ENCODE peak calls at places on chromosome 11, in five cellular contexts. J is endodermal cell, T is adipocyte, S is PC-3, Y is colonic mucosa. G is an unnamed sample.

GRCh38 chr11:118415739-118416068 is 14.3 kb downstream of the ATP5MG start:
- DNase-seq in J (peak; percentile 85), T (peak; percentile 92), S (peak; percentile 97), Y (peak; percentile 53), G (peak; percentile 94)

GRCh38 chr11:3237119-3237518 is 4.9 kb upstream of the MRGPRE start:
- DNase-seq in Y (no peak), J (no peak), T (no peak), S (no peak), G (no peak)

GRCh38 chr11:1942541-1943260 is 4.4 kb upstream of the MRPL23 start:
- DNase-seq in J (no peak), S (no peak), T (no peak), Y (no peak), G (no peak)

GRCh38 chr11:79482800-79483199 is 42.0 kb upstream of the TENM4 start:
- DNase-seq in J (no peak), S (no peak), T (no peak), Y (no peak), G (no peak)

GRCh38 chr11:6468712-6469495 is 4.8 kb downstream of the TRIM3 start:
- DNase-seq in T (peak; percentile 59), J (peak; percentile 98), S (peak; percentile 31), Y (peak; percentile 91), G (peak; percentile 43)

GRCh38 chr11:125165111-125165663 is 636 bp downstream of the PKNOX2 start:
- DNase-seq in Y (no peak), J (peak; percentile 84), T (peak; percentile 58), S (peak; percentile 19), G (peak; percentile 29)

GRCh38 chr11:1771700-1772099 is 8.0 kb upstream of the CTSD start:
- DNase-seq in J (peak; percentile 38), T (peak; percentile 79), S (no peak), Y (no peak), G (peak; percentile 38)

GRCh38 chr11:119974051-119974450 is 163.9 kb downstream of the TRIM29 start:
- DNase-seq in J (no peak), Y (no peak), S (no peak), T (no peak), G (no peak)

GRCh38 chr11:77158041-77158695 is 30.1 kb downstream of the MYO7A start:
- DNase-seq in T (no peak), S (no peak), J (no peak), Y (no peak), G (no peak)

GRCh38 chr11:125772834-125773505 is 5.7 kb downstream of the PATE2 start:
- DNase-seq in Y (no peak), T (peak; percentile 21), J (no peak), S (no peak), G (peak; percentile 100)

GRCh38 chr11:7143908-7144307 is 55.1 kb downstream of the RBMXL2 start:
- DNase-seq in J (no peak), T (peak; percentile 51), Y (no peak), S (peak; percentile 56), G (no peak)

GRCh38 chr11:89355649-89356048 is 135.5 kb downstream of the NOX4 start:
- DNase-seq in J (no peak), Y (no peak), S (no peak), T (no peak), G (no peak)

GRCh38 chr11:115887316-115887715 is 383.1 kb upstream of the CADM1 start:
- DNase-seq in J (no peak), Y (no peak), T (no peak), S (no peak), G (no peak)

GRCh38 chr11:126391970-126392637 is 36.6 kb downstream of the ST3GAL4 start:
- DNase-seq in T (no peak), J (peak; percentile 72), S (no peak), Y (no peak), G (no peak)

GRCh38 chr11:106021181-106021966 is 666 bp downstream of the MSANTD4 start:
- DNase-seq in J (no peak), S (peak; percentile 59), T (peak; percentile 91), Y (no peak), G (no peak)

GRCh38 chr11:110349109-110349996 is 52.9 kb upstream of the RDX start:
- DNase-seq in T (no peak), Y (no peak), S (no peak), J (no peak), G (peak; percentile 52)

GRCh38 chr11:96045622-96046456 is 121.9 kb upstream of the MTMR2 start:
- DNase-seq in Y (no peak), T (peak; percentile 82), J (peak; percentile 86), S (no peak), G (peak; percentile 84)

GRCh38 chr11:32065865-32066264 is 25.0 kb upstream of the RCN1 start:
- DNase-seq in S (no peak), T (no peak), J (no peak), Y (no peak), G (no peak)

GRCh38 chr11:76637491-76638266 is 32.9 kb downstream of the LRRC32 start:
- DNase-seq in Y (no peak), S (no peak), J (peak; percentile 35), T (no peak), G (no peak)

GRCh38 chr11:8699903-8700302 is 17.3 kb downstream of the RPL27A start:
- DNase-seq in Y (no peak), T (peak; percentile 62), S (peak; percentile 43), J (peak; percentile 89), G (peak; percentile 72)

GRCh38 chr11:68300076-68300830 is 12.1 kb upstream of the LRP5 start:
- DNase-seq in J (no peak), S (no peak), Y (no peak), T (no peak), G (no peak)
- H3K36me3 ChIP-seq in J (no peaks in the 10 kb centered on the region), S (peaks cover 3% of the 10 kb centered on the region), Y (no peaks in the 10 kb centered on the region), T (no peaks in the 10 kb centered on the region), G (no peaks in the 10 kb centered on the region)

DNA sequence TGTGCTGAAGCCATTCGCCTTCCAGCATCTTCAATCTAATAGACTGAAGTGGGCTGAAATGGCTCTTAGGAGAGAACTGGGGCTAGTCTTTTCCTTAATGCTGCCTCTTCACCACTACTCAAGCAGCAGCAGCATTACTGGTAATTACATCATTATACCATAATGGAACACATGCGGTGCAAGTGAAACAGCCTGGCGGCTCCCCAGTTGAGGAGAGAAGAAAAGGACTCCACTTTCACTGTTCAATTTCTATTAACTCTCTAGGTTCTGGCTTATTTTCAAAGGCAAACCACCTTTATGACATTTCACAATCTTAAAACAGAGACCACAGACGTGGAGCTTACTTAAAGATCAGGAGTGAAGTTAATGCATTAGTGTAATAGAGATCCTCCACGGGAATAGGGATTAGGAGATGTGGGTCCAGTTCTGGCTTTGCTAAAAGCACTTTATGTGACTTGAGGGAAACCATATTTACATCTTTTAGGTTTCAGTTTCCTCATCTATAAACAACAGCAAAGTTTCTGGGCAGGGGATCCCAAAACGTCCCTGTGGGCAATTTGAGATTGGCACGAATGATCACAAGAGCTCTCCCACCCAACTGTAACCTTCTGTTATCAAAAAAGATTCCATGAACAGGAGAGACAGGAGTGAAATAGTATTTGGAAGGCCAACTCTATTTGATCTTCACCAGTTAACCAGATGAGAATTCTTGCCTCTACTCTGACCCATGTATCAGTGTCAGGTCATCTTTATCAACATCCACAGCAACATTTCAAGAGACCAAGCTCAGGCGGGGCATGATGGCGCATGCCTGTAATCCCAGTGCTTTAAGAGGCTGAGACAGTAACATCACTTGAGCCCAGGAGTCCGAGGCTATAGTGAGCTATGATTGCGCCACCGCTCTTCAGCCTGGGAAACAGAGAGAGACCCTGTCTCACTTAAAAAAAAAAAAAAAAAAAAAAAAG is 62.6 kb downstream of the GAB2 start:
- DNase-seq in S (no peak), J (no peak), T (peak; percentile 37), Y (no peak), G (no peak)
- H3K9ac ChIP-seq in S (no peak overlapping the region), J (no peak overlapping the region), T (no peak overlapping the region), Y (no peak overlapping the region), G (no peak overlapping the region)

DNA sequence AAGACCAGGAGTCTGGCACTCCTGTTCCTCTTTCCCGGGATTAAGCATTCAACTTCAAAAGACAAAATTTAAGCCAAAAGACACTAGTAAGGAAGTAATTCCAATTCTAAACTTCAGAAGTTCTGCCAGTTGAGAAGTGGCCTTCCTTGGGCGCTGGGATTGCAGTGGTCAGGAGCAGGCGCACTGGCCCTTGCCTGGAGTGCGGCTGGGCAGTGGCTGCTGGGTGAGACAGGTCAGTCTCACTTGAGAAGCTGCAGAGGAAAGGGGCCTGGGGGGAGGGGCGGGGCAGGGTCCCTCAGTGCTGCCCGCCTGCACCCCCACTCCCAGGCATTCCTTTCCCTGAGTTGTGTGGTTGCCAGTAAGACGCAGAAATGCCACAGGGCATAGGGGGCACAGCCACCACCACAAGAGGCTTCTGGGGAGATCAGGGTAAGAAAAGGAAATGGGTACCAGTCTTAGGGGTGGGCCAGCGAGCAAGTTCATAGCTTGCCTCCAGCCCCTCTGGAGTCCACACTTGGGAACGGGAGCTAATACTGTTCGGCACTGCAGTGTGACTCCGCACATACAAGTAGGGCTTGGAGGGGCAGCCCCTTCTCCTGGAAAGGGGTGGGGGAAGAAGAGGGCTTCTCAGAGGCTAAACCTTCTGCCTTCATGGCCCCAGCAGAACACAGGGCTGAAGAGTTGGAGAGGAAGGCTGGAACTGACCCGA is 5.5 kb downstream of the MRPL49 start:
- DNase-seq in Y (no peak), J (peak; percentile 37), S (no peak), T (no peak), G (no peak)
- H3K36me3 ChIP-seq in Y (peaks cover 56% of the 10 kb centered on the region), J (peaks cover 77% of the 10 kb centered on the region), S (peaks cover 50% of the 10 kb centered on the region), T (peaks cover 80% of the 10 kb centered on the region), G (peaks cover 40% of the 10 kb centered on the region)

DNA sequence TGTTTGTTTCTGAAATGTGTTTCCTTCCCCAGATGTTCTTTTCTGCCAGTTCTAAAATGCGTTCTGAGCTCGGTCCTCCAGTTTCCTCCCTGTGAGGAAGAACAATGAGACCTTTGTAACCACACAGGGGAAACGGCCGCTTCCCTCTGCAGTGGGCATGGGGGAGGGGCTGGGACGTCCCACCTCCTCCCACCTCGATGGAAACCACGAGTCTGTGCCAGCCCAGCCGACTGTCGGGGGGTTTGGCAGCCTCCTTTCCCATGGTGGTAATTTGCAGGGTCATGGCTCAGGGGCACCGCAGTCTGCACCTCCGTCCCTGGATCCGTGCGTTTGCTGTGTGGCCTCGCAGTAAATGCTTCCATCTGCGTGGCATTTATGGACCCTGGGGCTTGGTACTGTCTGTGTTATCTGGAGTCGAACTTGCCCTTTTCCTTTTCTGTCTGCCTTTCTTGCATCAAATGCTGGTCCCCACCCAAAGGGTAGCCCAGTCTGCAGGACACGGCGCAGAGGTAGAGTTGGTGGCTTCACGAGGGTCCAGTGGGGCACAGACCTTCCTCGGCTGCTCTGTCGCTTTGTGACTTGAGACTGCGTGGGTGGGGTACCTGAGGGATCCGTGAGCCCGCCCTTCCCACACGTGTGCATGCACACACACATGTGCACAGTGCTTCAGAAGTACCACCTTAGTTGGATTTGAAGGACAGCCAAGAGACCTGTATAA is 16.1 kb downstream of the LRP5 start:
- DNase-seq in J (peak; percentile 79), T (no peak), Y (peak; percentile 72), S (no peak), G (no peak)
- H3K9ac ChIP-seq in J (no peak overlapping the region), T (no peak overlapping the region), Y (peak overlapping the region; percentile 81), S (no peak overlapping the region), G (no peak overlapping the region)